ENCODE peak calls at places on chromosomes 4 and X, in nine cellular contexts. One of them, this sample, is unnamed.

GRCh38 chrX:150364347-150365050 is 1.4 kb downstream of the MAMLD1 start:
- DNase-seq in GM12891: no peak
- DNase-seq in endothelial cell of umbilical vein: peak
- DNase-seq in suprapubic skin: no peak
- DNase-seq in H1: peak
- DNase-seq in transverse colon: peak
- DNase-seq in HCT116: no peak
- DNase-seq in stomach: no peak
- DNase-seq in sigmoid colon: no peak
- DNase-seq in this sample: no peak

GRCh38 chr4:30001628-30002027 is 718.5 kb upstream of the PCDH7 start:
- DNase-seq in GM12891: no peak
- DNase-seq in endothelial cell of umbilical vein: no peak
- DNase-seq in suprapubic skin: no peak
- DNase-seq in H1: no peak
- DNase-seq in transverse colon: no peak
- DNase-seq in HCT116: no peak
- DNase-seq in stomach: no peak
- DNase-seq in sigmoid colon: no peak
- DNase-seq in this sample: no peak

GRCh38 chr4:16199132-16199531 is 27.1 kb downstream of the TAPT1 start:
- DNase-seq in GM12891: no peak
- DNase-seq in endothelial cell of umbilical vein: peak
- DNase-seq in suprapubic skin: no peak
- DNase-seq in H1: no peak
- DNase-seq in transverse colon: no peak
- DNase-seq in HCT116: no peak
- DNase-seq in stomach: no peak
- DNase-seq in sigmoid colon: no peak
- DNase-seq in this sample: no peak

GRCh38 chrX:110208092-110208491 is 109.8 kb downstream of the AMMECR1 start:
- DNase-seq in GM12891: no peak
- DNase-seq in endothelial cell of umbilical vein: no peak
- DNase-seq in suprapubic skin: no peak
- DNase-seq in H1: no peak
- DNase-seq in transverse colon: no peak
- DNase-seq in HCT116: no peak
- DNase-seq in stomach: no peak
- DNase-seq in sigmoid colon: no peak
- DNase-seq in this sample: no peak

GRCh38 chrX:153944140-153944799 is at the start of gene RENBP:
- DNase-seq in GM12891: no peak
- DNase-seq in endothelial cell of umbilical vein: no peak
- DNase-seq in suprapubic skin: no peak
- DNase-seq in H1: no peak
- DNase-seq in transverse colon: peak
- DNase-seq in HCT116: no peak
- DNase-seq in stomach: peak
- DNase-seq in sigmoid colon: no peak
- DNase-seq in this sample: no peak

GRCh38 chrX:101429934-101430333 is 21.9 kb downstream of the HNRNPH2 start:
- DNase-seq in GM12891: no peak
- DNase-seq in endothelial cell of umbilical vein: no peak
- DNase-seq in suprapubic skin: no peak
- DNase-seq in H1: no peak
- DNase-seq in transverse colon: no peak
- DNase-seq in HCT116: no peak
- DNase-seq in stomach: no peak
- DNase-seq in sigmoid colon: no peak
- DNase-seq in this sample: no peak

GRCh38 chr4:77818077-77818666 is 996 bp downstream of the CNOT6L start:
- DNase-seq in GM12891: no peak
- DNase-seq in endothelial cell of umbilical vein: peak
- DNase-seq in suprapubic skin: peak
- DNase-seq in H1: peak
- DNase-seq in transverse colon: peak
- DNase-seq in HCT116: peak
- DNase-seq in stomach: peak
- DNase-seq in sigmoid colon: peak
- DNase-seq in this sample: peak

GRCh38 chr4:181536753-181537434 is 706.3 kb upstream of the TENM3 start:
- DNase-seq in GM12891: no peak
- DNase-seq in endothelial cell of umbilical vein: no peak
- DNase-seq in suprapubic skin: no peak
- DNase-seq in H1: no peak
- DNase-seq in transverse colon: no peak
- DNase-seq in HCT116: no peak
- DNase-seq in stomach: no peak
- DNase-seq in sigmoid colon: no peak
- DNase-seq in this sample: no peak

GRCh38 chr4:76897522-76898384 is at the start of gene SOWAHB:
- DNase-seq in GM12891: peak
- DNase-seq in endothelial cell of umbilical vein: peak
- DNase-seq in suprapubic skin: peak
- DNase-seq in H1: peak
- DNase-seq in transverse colon: peak
- DNase-seq in HCT116: peak
- DNase-seq in stomach: peak
- DNase-seq in sigmoid colon: no peak
- DNase-seq in this sample: peak

GRCh38 chr4:143337600-143338287 is 1.1 kb downstream of the GAB1 start:
- DNase-seq in GM12891: no peak
- DNase-seq in endothelial cell of umbilical vein: no peak
- DNase-seq in suprapubic skin: no peak
- DNase-seq in H1: no peak
- DNase-seq in transverse colon: peak
- DNase-seq in HCT116: no peak
- DNase-seq in stomach: peak
- DNase-seq in sigmoid colon: peak
- DNase-seq in this sample: peak

GRCh38 chrX:133869270-133869669 is 116.1 kb downstream of the GPC3 start:
- DNase-seq in GM12891: no peak
- DNase-seq in endothelial cell of umbilical vein: no peak
- DNase-seq in suprapubic skin: no peak
- DNase-seq in H1: no peak
- DNase-seq in transverse colon: no peak
- DNase-seq in HCT116: no peak
- DNase-seq in stomach: no peak
- DNase-seq in sigmoid colon: no peak
- DNase-seq in this sample: no peak

GRCh38 chr4:149164282-149164681 is 651.4 kb downstream of the IQCM start:
- DNase-seq in GM12891: no peak
- DNase-seq in endothelial cell of umbilical vein: peak
- DNase-seq in suprapubic skin: no peak
- DNase-seq in H1: peak
- DNase-seq in transverse colon: no peak
- DNase-seq in HCT116: no peak
- DNase-seq in stomach: no peak
- DNase-seq in sigmoid colon: no peak
- DNase-seq in this sample: no peak

GRCh38 chr4:86934772-86935498 is at the start of gene AFF1:
- DNase-seq in GM12891: peak
- DNase-seq in endothelial cell of umbilical vein: peak
- DNase-seq in suprapubic skin: peak
- DNase-seq in H1: peak
- DNase-seq in transverse colon: peak
- DNase-seq in HCT116: peak
- DNase-seq in stomach: peak
- DNase-seq in sigmoid colon: peak
- DNase-seq in this sample: peak

GRCh38 chr4:86935833-86936721 is 1.3 kb downstream of the AFF1 start:
- DNase-seq in GM12891: peak
- DNase-seq in endothelial cell of umbilical vein: peak
- DNase-seq in suprapubic skin: no peak
- DNase-seq in H1: peak
- DNase-seq in transverse colon: peak
- DNase-seq in HCT116: peak
- DNase-seq in stomach: peak
- DNase-seq in sigmoid colon: peak
- DNase-seq in this sample: no peak

GRCh38 chr4:86935499-86935832 is 655 bp downstream of the AFF1 start:
- DNase-seq in GM12891: no peak
- DNase-seq in endothelial cell of umbilical vein: no peak
- DNase-seq in suprapubic skin: peak
- DNase-seq in H1: no peak
- DNase-seq in transverse colon: no peak
- DNase-seq in HCT116: no peak
- DNase-seq in stomach: peak
- DNase-seq in sigmoid colon: no peak
- DNase-seq in this sample: no peak

GRCh38 chr4:86939123-86939522 is 4.3 kb downstream of the AFF1 start:
- DNase-seq in GM12891: no peak
- DNase-seq in endothelial cell of umbilical vein: peak
- DNase-seq in suprapubic skin: no peak
- DNase-seq in H1: no peak
- DNase-seq in transverse colon: no peak
- DNase-seq in HCT116: no peak
- DNase-seq in stomach: no peak
- DNase-seq in sigmoid colon: no peak
- DNase-seq in this sample: no peak

DNA sequence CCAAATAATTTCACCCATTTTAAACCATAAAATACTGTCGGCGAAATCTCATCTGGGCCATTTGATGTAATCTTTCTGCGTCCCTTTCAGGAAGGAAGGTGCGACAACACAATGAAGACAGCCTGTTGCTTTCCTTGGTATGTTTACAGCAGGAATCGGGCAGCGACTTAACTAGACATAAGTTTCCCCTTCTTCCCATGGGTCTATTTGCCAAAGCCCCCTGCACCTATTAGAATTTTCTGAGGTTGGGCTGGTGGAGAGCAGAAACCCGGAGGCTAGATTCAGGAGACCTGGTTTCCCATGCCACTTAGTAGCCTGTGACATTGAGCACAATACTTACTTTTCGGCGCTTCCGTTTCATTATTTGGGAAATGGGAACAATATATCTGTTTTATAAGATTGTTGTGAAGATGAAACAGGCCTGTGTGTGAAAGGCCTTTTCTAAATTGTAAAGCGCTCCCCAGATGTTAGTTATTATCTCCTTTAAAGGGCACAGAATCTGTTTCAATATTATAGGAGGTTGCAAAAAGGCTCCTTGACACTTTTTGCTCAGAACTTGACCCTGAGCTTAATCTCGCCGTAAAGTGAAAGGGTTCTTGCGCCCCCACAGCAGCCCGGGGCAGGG is 552 bp upstream of the AFF1 start:
- DNase-seq in GM12891: no peak
- DNase-seq in endothelial cell of umbilical vein: no peak
- DNase-seq in suprapubic skin: no peak
- DNase-seq in H1: no peak
- DNase-seq in transverse colon: peak
- DNase-seq in HCT116: no peak
- DNase-seq in stomach: no peak
- DNase-seq in sigmoid colon: no peak
- DNase-seq in this sample: no peak
- TF ChIP-seq POLR2AphosphoS5 in GM12891: no peak
- TF ChIP-seq POLR2AphosphoS5 in endothelial cell of umbilical vein: no peak
- TF ChIP-seq POLR2AphosphoS5 in suprapubic skin: no peak
- TF ChIP-seq POLR2AphosphoS5 in H1: no peak
- TF ChIP-seq POLR2AphosphoS5 in transverse colon: no peak
- TF ChIP-seq POLR2AphosphoS5 in HCT116: no peak
- TF ChIP-seq POLR2AphosphoS5 in stomach: no peak
- TF ChIP-seq POLR2AphosphoS5 in sigmoid colon: no peak
- TF ChIP-seq POLR2AphosphoS5 in this sample: no peak

GRCh38 chrX:16719334-16720084 is at the start of gene SYAP1:
- DNase-seq in GM12891: peak
- DNase-seq in endothelial cell of umbilical vein: peak
- DNase-seq in suprapubic skin: peak
- DNase-seq in H1: peak
- DNase-seq in transverse colon: peak
- DNase-seq in HCT116: peak
- DNase-seq in stomach: peak
- DNase-seq in sigmoid colon: peak
- DNase-seq in this sample: peak
- TF ChIP-seq POLR2A in GM12891: peak
- TF ChIP-seq POLR2A in endothelial cell of umbilical vein: peak
- TF ChIP-seq POLR2A in suprapubic skin: peak
- TF ChIP-seq POLR2A in H1: peak
- TF ChIP-seq POLR2A in transverse colon: peak
- TF ChIP-seq POLR2A in HCT116: peak
- TF ChIP-seq POLR2A in stomach: peak
- TF ChIP-seq POLR2A in sigmoid colon: peak
- TF ChIP-seq POLR2A in this sample: peak

DNA sequence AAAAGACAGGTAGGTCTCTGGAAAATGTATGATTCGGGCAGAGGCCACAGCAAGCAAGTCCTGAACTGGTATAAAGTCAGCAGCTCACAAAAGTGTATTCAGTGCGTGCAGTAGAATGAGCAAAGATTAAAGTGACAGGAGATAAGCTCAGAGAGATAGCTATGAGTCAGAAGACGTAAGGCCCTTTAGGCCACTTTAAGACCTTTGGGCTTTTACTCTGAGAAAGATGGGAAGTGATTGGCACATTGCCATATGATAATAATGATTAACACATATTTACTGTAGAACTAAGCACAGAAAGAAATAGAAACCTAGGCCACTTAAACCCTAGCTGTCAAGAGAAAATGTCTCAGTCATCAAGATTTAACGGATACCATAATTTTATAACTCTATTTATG is 51.7 kb downstream of the TBCK start:
- DNase-seq in GM12891: no peak
- DNase-seq in endothelial cell of umbilical vein: no peak
- DNase-seq in suprapubic skin: no peak
- DNase-seq in H1: no peak
- DNase-seq in transverse colon: no peak
- DNase-seq in HCT116: no peak
- DNase-seq in stomach: no peak
- DNase-seq in sigmoid colon: no peak
- DNase-seq in this sample: no peak
- TF ChIP-seq POLR2AphosphoS5 in GM12891: no peak
- TF ChIP-seq POLR2AphosphoS5 in endothelial cell of umbilical vein: no peak
- TF ChIP-seq POLR2AphosphoS5 in suprapubic skin: no peak
- TF ChIP-seq POLR2AphosphoS5 in H1: no peak
- TF ChIP-seq POLR2AphosphoS5 in transverse colon: peak
- TF ChIP-seq POLR2AphosphoS5 in HCT116: no peak
- TF ChIP-seq POLR2AphosphoS5 in stomach: no peak
- TF ChIP-seq POLR2AphosphoS5 in sigmoid colon: no peak
- TF ChIP-seq POLR2AphosphoS5 in this sample: no peak

DNA sequence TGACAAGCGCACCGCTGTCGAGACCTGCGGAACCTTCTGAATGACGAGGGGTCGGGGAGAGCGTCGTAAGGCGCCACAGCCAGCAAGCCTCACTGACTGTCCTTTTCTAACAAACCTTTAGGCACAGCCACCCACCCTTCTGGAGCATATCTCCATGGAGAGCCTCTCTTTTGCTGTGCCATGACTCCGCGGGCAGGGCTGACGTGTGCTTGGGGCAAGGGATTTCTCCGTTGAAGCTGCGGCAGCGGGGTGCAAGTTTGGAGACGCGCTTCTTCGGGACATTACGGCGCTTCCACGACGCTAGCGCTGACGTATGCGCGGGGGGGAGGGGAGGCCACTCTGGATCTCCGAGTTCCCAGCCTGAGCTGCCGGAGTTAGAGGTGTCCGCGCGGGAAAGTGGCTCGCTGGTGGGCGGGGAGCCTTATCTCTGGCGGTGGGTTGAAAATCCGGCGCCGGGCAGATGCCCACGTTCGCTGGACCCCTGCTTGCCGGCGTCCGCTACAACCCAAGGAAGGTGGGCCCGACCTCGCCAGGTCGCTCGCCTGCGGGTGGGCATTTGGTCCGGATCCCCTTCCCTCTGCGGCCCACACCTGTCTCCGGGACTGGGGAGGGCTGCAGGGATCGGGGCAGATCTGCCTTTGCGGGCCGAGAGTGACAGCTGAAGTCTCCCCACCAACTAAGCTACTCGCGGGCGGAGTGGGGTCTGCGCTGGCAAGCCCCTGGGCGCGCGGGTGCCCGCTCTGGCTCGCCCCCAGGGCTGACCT is 540 bp upstream of the SLC10A7 start:
- DNase-seq in GM12891: peak
- DNase-seq in endothelial cell of umbilical vein: peak
- DNase-seq in suprapubic skin: peak
- DNase-seq in H1: peak
- DNase-seq in transverse colon: peak
- DNase-seq in HCT116: peak
- DNase-seq in stomach: peak
- DNase-seq in sigmoid colon: peak
- DNase-seq in this sample: peak
- TF ChIP-seq POLR2A in GM12891: no peak
- TF ChIP-seq POLR2A in endothelial cell of umbilical vein: peak
- TF ChIP-seq POLR2A in suprapubic skin: no peak
- TF ChIP-seq POLR2A in H1: no peak
- TF ChIP-seq POLR2A in transverse colon: peak
- TF ChIP-seq POLR2A in HCT116: peak
- TF ChIP-seq POLR2A in stomach: no peak
- TF ChIP-seq POLR2A in sigmoid colon: peak
- TF ChIP-seq POLR2A in this sample: peak